ENCODE peak calls at places on chromosomes 5 and 9, in ten cellular contexts. I is SK-N-SH; R is cerebellum; M is RCC 7860; J is anterior cingulate cortex; D is frontal cortex; B is stimulated activated CD4-positive, alpha-beta T cell treated with anti-CD3 and anti-CD28 coated beads, Interleukin-1b, Interleukin-23, amount 100 ng/mL, for 1 hour; K is BE2C; L is COLO829; G is activated CD4-positive, alpha-beta T cell treated with anti-CD3 and anti-CD28 coated beads, Interleukin-2, amount 50 U/mL, for 1 hour. S is an unnamed sample.
A peak's percentile ranks its signal among the peaks of the same experiment; 100 is the strongest.

GRCh38 chr9:131361202-131361833 is 32.6 kb upstream of the PRRC2B start:
- DNase-seq in G (peak; percentile 5), B (no peak), I (no peak), J (no peak), L (no peak), R (no peak), D (no peak), M (peak; percentile 26), K (no peak), S (peak; percentile 17)

GRCh38 chr9:129487658-129488483 is 133.0 kb downstream of the C9orf50 start:
- DNase-seq in L (no peak), B (no peak), M (peak; percentile 67), G (peak; percentile 64), J (peak; percentile 65), K (peak; percentile 63), I (no peak), D (no peak), R (peak; percentile 59), S (peak; percentile 83)

GRCh38 chr9:78144663-78145377 is 91.1 kb upstream of the CEP78 start:
- DNase-seq in L (no peak), B (no peak), K (no peak), J (no peak), D (no peak), M (no peak), I (no peak), R (no peak), G (no peak), S (peak; percentile 11)

GRCh38 chr9:81490605-81491331 is 198.6 kb downstream of the TLE1 start:
- DNase-seq in G (no peak), J (no peak), M (peak; percentile 89), K (no peak), I (no peak), R (no peak), D (no peak), B (no peak), L (peak; percentile 28), S (no peak)

GRCh38 chr5:43041131-43041668 is 1.1 kb upstream of the ANXA2R start:
- DNase-seq in B (no peak), I (no peak), K (no peak), M (no peak), L (no peak), R (no peak), J (no peak), D (no peak), G (peak; percentile 46), S (no peak)

GRCh38 chr9:130912932-130913598 is 16.5 kb upstream of the QRFP start:
- DNase-seq in J (peak; percentile 39), K (peak; percentile 67), D (peak; percentile 62), I (no peak), R (peak; percentile 69), M (peak; percentile 81), B (no peak), G (no peak), L (peak; percentile 38), S (peak; percentile 84)

GRCh38 chr9:129597355-129598088 is 23.4 kb downstream of the C9orf50 start:
- DNase-seq in R (peak; percentile 24), D (peak; percentile 65), G (no peak), J (no peak), K (no peak), L (no peak), B (no peak), I (peak; percentile 70), M (no peak), S (peak; percentile 95)

GRCh38 chr5:175698401-175699115 is 40.7 kb downstream of the HRH2 start:
- DNase-seq in D (no peak), M (no peak), G (no peak), K (no peak), I (no peak), R (no peak), L (no peak), B (no peak), J (no peak), S (no peak)

GRCh38 chr9:130288926-130289705 is 23.6 kb downstream of the HMCN2 start:
- DNase-seq in K (no peak), R (no peak), J (no peak), I (no peak), L (no peak), B (no peak), D (no peak), G (no peak), M (no peak), S (peak; percentile 46)

GRCh38 chr9:82673201-82673600 is 389.7 kb downstream of the RASEF start:
- DNase-seq in R (no peak), B (no peak), L (no peak), M (no peak), G (no peak), K (no peak), D (no peak), J (no peak), I (no peak), S (no peak)

GRCh38 chr5:126531543-126532120 is 63.4 kb downstream of the ALDH7A1 start:
- DNase-seq in M (no peak), G (no peak), R (no peak), D (no peak), J (no peak), K (no peak), L (peak; percentile 82), B (no peak), I (peak; percentile 16), S (peak; percentile 52)

GRCh38 chr9:91659529-91660294 is 236.1 kb upstream of the NFIL3 start:
- DNase-seq in B (no peak), G (no peak), J (no peak), I (peak; percentile 71), K (peak; percentile 53), D (no peak), M (no peak), L (peak; percentile 42), R (no peak), S (peak; percentile 55)

GRCh38 chr9:77038281-77039036 is 19.0 kb downstream of the FOXB2 start:
- DNase-seq in G (no peak), K (no peak), I (no peak), L (no peak), M (no peak), J (no peak), B (no peak), D (no peak), R (no peak), S (no peak)

GRCh38 chr5:115246361-115246991 is 16.2 kb downstream of the PGGT1B start:
- DNase-seq in K (no peak), M (peak; percentile 32), J (no peak), B (no peak), D (peak; percentile 27), R (peak; percentile 43), G (no peak), I (peak; percentile 42), L (peak; percentile 30), S (peak; percentile 70)

S was measured in left kidney.